ENCODE peak calls at places on chromosomes 16 and 17, in five cellular contexts. Z, O, N, L and B are unnamed samples.

GRCh38 chr17:74199306-74200092 is 4.0 kb upstream of the RPL38 start:
- DNase-seq in Z (peak; percentile 72), O (peak; percentile 49), N (no peak), L (peak; percentile 74), B (peak; percentile 72)

GRCh38 chr17:4594406-4595349 is 10.3 kb downstream of the SMTNL2 start:
- DNase-seq in Z (peak; percentile 58), O (peak; percentile 37), N (no peak), L (no peak), B (no peak)

GRCh38 chr17:78390241-78391050 is 12.0 kb downstream of the PGS1 start:
- DNase-seq in Z (no peak), O (no peak), N (peak; percentile 100), L (peak; percentile 97), B (peak; percentile 100)

GRCh38 chr17:63675231-63675606 is 24.7 kb downstream of the LIMD2 start:
- DNase-seq in Z (no peak), O (no peak), N (no peak), L (no peak), B (no peak)

GRCh38 chr17:57874058-57874419 is 24.2 kb upstream of the MRPS23 start:
- DNase-seq in Z (no peak), O (no peak), N (no peak), L (no peak), B (no peak)

GRCh38 chr17:35256629-35257028 is 13.8 kb downstream of the SLFN5 start:
- DNase-seq in Z (no peak), O (peak; percentile 36), N (no peak), L (no peak), B (peak; percentile 47)

GRCh38 chr17:17685775-17686291 is 4.6 kb downstream of the RAI1 start:
- DNase-seq in Z (no peak), O (no peak), N (peak; percentile 91), L (peak; percentile 92), B (no peak)

GRCh38 chr17:43905985-43906852 is 1.1 kb downstream of the MPP2 start:
- DNase-seq in Z (peak; percentile 81), O (peak; percentile 72), N (peak; percentile 45), L (peak; percentile 86), B (peak; percentile 83)

GRCh38 chr17:77280304-77280910 is 139.6 kb downstream of the SEC14L1 start:
- DNase-seq in Z (no peak), O (no peak), N (peak; percentile 84), L (peak; percentile 89), B (peak; percentile 58)

GRCh38 chr17:17682293-17682736 is 1.1 kb downstream of the RAI1 start:
- DNase-seq in Z (peak; percentile 45), O (peak; percentile 38), N (no peak), L (peak; percentile 76), B (peak; percentile 80)

GRCh38 chr16:57998484-57998883 is 2.0 kb downstream of the ZNF319 start:
- DNase-seq in Z (no peak), O (peak; percentile 65), N (no peak), L (peak; percentile 40), B (no peak)

GRCh38 chr16:22683258-22683657 is 130.7 kb upstream of the HS3ST2 start:
- DNase-seq in Z (no peak), O (no peak), N (no peak), L (no peak), B (no peak)

GRCh38 chr16:69057400-69058378 is 47.8 kb upstream of the HAS3 start:
- DNase-seq in Z (no peak), O (no peak), N (peak; percentile 91), L (peak; percentile 94), B (no peak)

GRCh38 chr17:83099570-83100181 is 20.3 kb downstream of the METRNL start:
- DNase-seq in Z (no peak), O (no peak), N (no peak), L (peak; percentile 80), B (peak; percentile 76)

GRCh38 chr17:10739341-10739905 is 9.6 kb upstream of the TMEM220 start:
- DNase-seq in Z (peak; percentile 11), O (no peak), N (no peak), L (no peak), B (no peak)

GRCh38 chr16:63080736-63081135 is 1044.5 kb upstream of the CDH8 start:
- DNase-seq in Z (peak; percentile 15), O (no peak), N (no peak), L (no peak), B (no peak)

GRCh38 chr16:27346818-27347217 is 33.0 kb downstream of the IL4R start:
- DNase-seq in Z (no peak), O (no peak), N (no peak), L (no peak), B (no peak)

GRCh38 chr16:35295856-35296255 is 1836.4 kb downstream of the TP53TG3F start:
- DNase-seq in Z (no peak), O (no peak), N (no peak), L (no peak), B (no peak)

GRCh38 chr16:1884155-1884760 is 12.3 kb upstream of the MEIOB start:
- DNase-seq in Z (no peak), O (no peak), N (no peak), L (peak; percentile 34), B (no peak)

GRCh38 chr17:20930065-20930760 is 112.6 kb downstream of the USP22 start:
- DNase-seq in Z (no peak), O (no peak), N (peak; percentile 24), L (peak; percentile 34), B (no peak)

GRCh38 chr17:20935740-20936139 is 107.1 kb downstream of the USP22 start:
- DNase-seq in Z (no peak), O (no peak), N (peak; percentile 75), L (peak; percentile 79), B (no peak)

GRCh38 chr17:20938244-20938643 is 104.6 kb downstream of the USP22 start:
- DNase-seq in Z (no peak), O (no peak), N (no peak), L (no peak), B (no peak)

GRCh38 chr17:20934288-20934687 is 108.5 kb downstream of the USP22 start:
- DNase-seq in Z (no peak), O (no peak), N (no peak), L (no peak), B (no peak)
- H3K27ac ChIP-seq in Z (no peak overlapping the region), O (no peak overlapping the region), N (no peak overlapping the region), L (no peak overlapping the region), B (no peak overlapping the region)

GRCh38 chr17:64920026-64920418 is 744 bp upstream of the LRRC37A3 start:
- DNase-seq in Z (no peak), O (no peak), N (no peak), L (peak; percentile 49), B (no peak)

DNA sequence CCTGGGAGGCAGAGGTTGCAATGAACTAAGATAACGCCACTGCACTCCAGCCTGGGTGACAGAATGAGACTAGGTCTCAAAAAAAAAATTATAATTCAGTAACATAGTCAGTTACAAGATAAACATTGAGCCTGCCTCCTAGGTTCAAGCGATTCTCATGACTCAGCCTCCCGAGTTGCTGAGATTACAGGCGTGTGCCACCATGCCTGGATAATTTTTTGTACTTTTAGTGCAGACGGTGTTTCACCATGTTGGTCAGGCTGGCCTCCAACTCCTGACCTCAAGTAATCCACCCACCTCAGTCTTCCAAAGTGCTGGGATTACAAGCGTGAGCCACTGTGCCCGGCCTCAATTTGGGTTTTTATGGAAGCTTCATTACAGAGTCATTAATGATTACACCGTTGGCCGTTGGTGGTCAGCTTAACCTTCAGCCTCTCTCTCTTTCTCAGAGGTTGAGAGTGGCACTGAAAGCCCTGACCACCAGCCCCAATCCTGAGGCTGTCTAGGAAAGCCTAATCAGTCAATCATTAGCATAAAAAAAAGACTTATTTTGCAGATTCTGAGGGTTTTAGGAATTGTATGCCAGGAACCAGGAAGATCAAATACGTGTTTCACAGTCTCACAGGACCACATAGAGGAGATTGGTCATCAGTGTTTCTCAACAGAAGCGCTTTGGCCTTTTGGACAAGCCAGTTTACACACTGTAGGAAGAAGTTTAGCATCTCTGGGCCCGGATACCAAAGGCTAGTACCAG is 1.3 kb upstream of the LRRC37A3 start:
- DNase-seq in Z (no peak), O (no peak), N (no peak), L (peak; percentile 17), B (peak; percentile 6)
- H3K4me3 ChIP-seq in Z (no peak overlapping the region), O (no peak overlapping the region), N (no peak overlapping the region), L (no peak overlapping the region), B (no peak overlapping the region)

GRCh38 chr17:39639566-39640458 is 2.9 kb downstream of the STARD3 start:
- DNase-seq in Z (no peak), O (no peak), N (no peak), L (no peak), B (no peak)
- H3K4me1 ChIP-seq in Z (peaks cover 46% of the 10 kb centered on the region), O (peaks cover 66% of the 10 kb centered on the region), N (peaks cover 25% of the 10 kb centered on the region), L (peaks cover 24% of the 10 kb centered on the region), B (peaks cover 4% of the 10 kb centered on the region)

GRCh38 chr16:24674877-24675276 is 54.6 kb upstream of the TNRC6A start:
- DNase-seq in Z (no peak), O (no peak), N (no peak), L (no peak), B (no peak)

GRCh38 chr16:24673155-24673554 is 56.3 kb upstream of the TNRC6A start:
- DNase-seq in Z (no peak), O (no peak), N (no peak), L (no peak), B (no peak)

GRCh38 chr16:24683250-24683649 is 46.2 kb upstream of the TNRC6A start:
- DNase-seq in Z (no peak), O (no peak), N (no peak), L (no peak), B (no peak)

GRCh38 chr16:24681793-24682192 is 47.7 kb upstream of the TNRC6A start:
- DNase-seq in Z (no peak), O (no peak), N (peak; percentile 51), L (peak; percentile 56), B (no peak)

DNA sequence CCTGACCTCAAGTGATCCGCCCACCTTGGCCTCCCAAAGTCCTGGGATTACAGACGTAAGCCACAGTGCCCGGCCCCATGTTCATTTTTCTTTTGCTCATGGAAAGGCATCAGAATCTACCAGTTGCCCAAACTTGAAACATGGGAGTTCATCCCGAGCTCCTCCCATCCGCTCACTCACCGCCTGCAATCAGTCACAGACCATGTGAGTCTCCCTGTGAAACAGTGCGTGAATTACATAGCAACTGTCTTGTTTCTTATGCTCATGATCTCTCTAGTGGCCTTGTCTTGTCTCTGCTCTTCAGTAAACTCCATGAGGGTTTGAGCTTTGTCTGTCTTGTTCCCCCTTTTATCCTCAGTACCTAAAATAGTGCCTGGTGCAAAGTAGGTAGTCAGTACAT is 52.1 kb upstream of the TNRC6A start:
- DNase-seq in Z (no peak), O (no peak), N (no peak), L (no peak), B (no peak)
- H3K27ac ChIP-seq in Z (no peak overlapping the region), O (no peak overlapping the region), N (no peak overlapping the region), L (no peak overlapping the region), B (no peak overlapping the region)

GRCh38 chr17:15501788-15502187 is 34.4 kb upstream of the CDRT4 start:
- DNase-seq in Z (no peak), O (no peak), N (no peak), L (no peak), B (no peak)
- H3K4me3 ChIP-seq in Z (no peak overlapping the region), O (no peak overlapping the region), N (no peak overlapping the region), L (no peak overlapping the region), B (no peak overlapping the region)

GRCh38 chr16:14196011-14196410 is 124.9 kb downstream of the MRTFB start:
- DNase-seq in Z (no peak), O (no peak), N (peak; percentile 18), L (no peak), B (no peak)
- H3K4me1 ChIP-seq in Z (peaks cover 16% of the 10 kb centered on the region), O (peaks cover 23% of the 10 kb centered on the region), N (no peaks in the 10 kb centered on the region), L (peaks cover 8% of the 10 kb centered on the region), B (no peaks in the 10 kb centered on the region)